ENCODE peak calls at places on chromosomes 4 and X, in eight cellular contexts. J is IMR-90, I is AG04449, S is fibroblast of lung, T is AG09319, H is nephron progenitor cell, R is AG04450, F is mucosa of descending colon. Z is an unnamed sample.

GRCh38 chr4:109434007-109434792 is 585 bp downstream of the SEC24B start:
- DNase-seq in J (peak; percentile 18), I (no peak), S (peak; percentile 38), T (no peak), H (no peak), R (no peak), F (peak; percentile 68), Z (no peak)

GRCh38 chrX:116499780-116500179 is 37.0 kb upstream of the CT83 start:
- DNase-seq in J (no peak), I (no peak), S (peak; percentile 4), T (no peak), H (no peak), R (no peak), F (no peak), Z (no peak)

GRCh38 chrX:106894392-106894909 is 8.7 kb downstream of the RIPPLY1 start:
- DNase-seq in J (peak; percentile 73), I (peak; percentile 31), S (peak; percentile 77), T (peak; percentile 46), H (peak; percentile 70), R (peak; percentile 30), F (no peak), Z (peak; percentile 28)

GRCh38 chr4:133866328-133866699 is 335.3 kb downstream of the PABPC4L start:
- DNase-seq in J (peak; percentile 28), I (no peak), S (peak; percentile 28), T (no peak), H (no peak), R (no peak), F (no peak), Z (no peak)

GRCh38 chrX:13130776-13131175 is 86.4 kb upstream of the FAM9C start:
- DNase-seq in J (peak; percentile 8), I (no peak), S (peak; percentile 42), T (no peak), H (no peak), R (no peak), F (no peak), Z (no peak)

GRCh38 chrX:10617964-10618342 is 2.4 kb downstream of the MID1 start:
- DNase-seq in J (peak; percentile 75), I (no peak), S (no peak), T (no peak), H (peak; percentile 18), R (no peak), F (no peak), Z (no peak)

GRCh38 chr4:150572704-150573504 is 9.0 kb upstream of the MAB21L2 start:
- DNase-seq in J (no peak), I (no peak), S (no peak), T (no peak), H (no peak), R (no peak), F (no peak), Z (no peak)

GRCh38 chr4:75605928-75606327 is 24.4 kb downstream of the CDKL2 start:
- DNase-seq in J (peak; percentile 47), I (no peak), S (no peak), T (no peak), H (no peak), R (no peak), F (no peak), Z (no peak)

GRCh38 chr4:2866891-2867290 is 23.2 kb downstream of the ADD1 start:
- DNase-seq in J (peak; percentile 39), I (no peak), S (no peak), T (no peak), H (no peak), R (no peak), F (no peak), Z (no peak)

DNA sequence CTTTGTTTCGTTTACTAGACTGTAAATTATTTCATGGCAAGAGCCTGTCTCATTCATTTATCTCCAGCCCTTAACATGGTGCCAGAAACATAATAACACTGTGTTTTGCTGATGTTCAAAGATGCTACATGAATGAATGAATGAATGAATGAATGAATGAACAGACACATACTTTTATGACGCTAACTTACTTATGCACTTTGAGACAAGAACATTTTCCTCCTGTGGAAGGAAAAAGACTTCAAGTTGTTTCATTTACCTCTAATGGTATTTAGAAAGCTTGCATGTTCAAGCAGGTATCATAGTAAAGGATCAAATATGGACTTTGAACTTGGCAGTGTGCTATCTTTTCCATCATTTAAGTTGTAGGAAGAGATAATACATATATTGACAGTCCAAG is 131.6 kb downstream of the GLRA2 start:
- DNase-seq in J (no peak), I (no peak), S (no peak), T (no peak), H (no peak), R (no peak), F (no peak), Z (no peak)
- TF ChIP-seq CTCF in J (no peak), I (no peak), S (no peak), T (no peak), H (no peak), R (no peak), F (no peak), Z (no peak)

GRCh38 chr4:156676116-156676851 is 295.3 kb downstream of the PDGFC start:
- DNase-seq in J (no peak), I (no peak), S (no peak), T (no peak), H (no peak), R (no peak), F (no peak), Z (no peak)

GRCh38 chr4:156672924-156673323 is 298.7 kb downstream of the PDGFC start:
- DNase-seq in J (no peak), I (no peak), S (no peak), T (no peak), H (no peak), R (no peak), F (no peak), Z (peak; percentile 39)

GRCh38 chr4:156673483-156673882 is 298.1 kb downstream of the PDGFC start:
- DNase-seq in J (peak; percentile 16), I (no peak), S (peak; percentile 20), T (no peak), H (no peak), R (no peak), F (no peak), Z (no peak)

GRCh38 chr4:156677656-156678055 is 293.9 kb downstream of the PDGFC start:
- DNase-seq in J (no peak), I (no peak), S (no peak), T (no peak), H (no peak), R (no peak), F (no peak), Z (no peak)

GRCh38 chr4:156677136-156677535 is 294.5 kb downstream of the PDGFC start:
- DNase-seq in J (no peak), I (no peak), S (peak; percentile 31), T (no peak), H (peak; percentile 18), R (no peak), F (no peak), Z (no peak)
- TF ChIP-seq CTCF in J (peak; percentile 6), I (peak; percentile 17), S (no peak), T (peak; percentile 25), H (peak; percentile 44), R (no peak), F (no peak), Z (peak; percentile 35)

GRCh38 chrX:111719426-111720210 is 38.6 kb downstream of the ALG13 start:
- DNase-seq in J (peak; percentile 16), I (peak; percentile 7), S (peak; percentile 6), T (no peak), H (no peak), R (no peak), F (no peak), Z (no peak)
- TF ChIP-seq CTCF in J (peak; percentile 32), I (no peak), S (no peak), T (peak; percentile 33), H (peak; percentile 26), R (peak; percentile 29), F (no peak), Z (peak; percentile 32)

DNA sequence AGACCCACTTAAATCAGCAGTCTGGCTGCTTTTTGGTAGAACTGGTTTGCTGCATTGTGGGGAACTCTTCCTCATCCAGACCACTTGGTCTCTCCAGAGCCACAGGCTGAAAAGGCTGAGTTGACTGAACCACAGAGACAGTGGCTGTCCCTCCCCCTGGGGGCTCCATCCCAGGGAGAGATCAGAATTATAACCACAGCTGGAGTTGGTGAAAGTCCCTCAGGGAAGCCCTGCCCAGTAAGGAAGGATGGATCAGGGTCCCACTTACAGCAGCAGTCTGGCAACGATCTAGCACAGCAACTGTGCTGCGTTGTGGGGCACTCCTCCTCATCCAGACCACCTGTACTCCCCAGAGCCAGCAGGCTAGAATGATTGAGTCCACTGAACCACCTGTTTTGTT is 212.7 kb downstream of the SOX3 start:
- DNase-seq in J (no peak), I (no peak), S (no peak), T (no peak), H (no peak), R (no peak), F (no peak), Z (no peak)
- TF ChIP-seq CTCF in J (no peak), I (no peak), S (no peak), T (no peak), H (no peak), R (no peak), F (no peak), Z (no peak)

DNA sequence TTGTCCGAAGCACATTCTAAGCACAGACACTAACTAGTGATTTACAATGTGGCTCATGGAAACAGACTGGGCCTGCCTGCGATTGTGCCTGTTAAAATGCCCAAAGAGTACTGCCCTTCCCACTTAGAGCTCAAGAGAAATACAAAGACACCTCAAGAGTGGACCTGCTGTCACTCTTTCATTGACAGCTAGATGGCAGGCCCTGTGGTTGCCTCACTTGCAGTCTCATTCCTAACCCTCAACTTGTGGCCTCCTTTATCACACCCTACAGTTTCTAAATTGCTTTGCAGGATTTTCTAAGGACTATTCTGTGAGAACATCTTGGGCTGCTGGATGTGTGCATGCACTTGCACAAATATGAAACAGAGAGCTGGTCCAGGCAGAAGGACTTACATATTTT is 331.0 kb upstream of the EMCN start:
- DNase-seq in J (no peak), I (no peak), S (no peak), T (no peak), H (no peak), R (no peak), F (no peak), Z (no peak)
- TF ChIP-seq CTCF in J (no peak), I (no peak), S (no peak), T (no peak), H (no peak), R (no peak), F (no peak), Z (no peak)

Z was measured in AG09309.